ENCODE peak calls at places on chromosomes 5 and 9, in ten cellular contexts. N is CD8-positive, alpha-beta T cell; S is body of pancreas; L is adrenal gland; D is cardiac muscle cell; O is BE2C; I is heart left ventricle; X is PC-3; J is HCT116; B is progenitor cell of endocrine pancreas. C is an unnamed sample.

GRCh38 chr9:113918697-113919390 is 42.7 kb downstream of the ZNF618 start:
- DNase-seq in N (no peak), S (no peak), L (no peak), D (no peak), O (no peak), I (no peak), X (no peak), J (no peak), B (no peak), C (no peak)

GRCh38 chr9:32942755-32943460 is 58.5 kb downstream of the APTX start:
- DNase-seq in N (no peak), S (no peak), L (no peak), D (no peak), O (no peak), I (no peak), X (no peak), J (no peak), B (no peak), C (no peak)

GRCh38 chr5:141186897-141187512 is at the start of gene PCDHB9:
- DNase-seq in N (no peak), S (no peak), L (peak), D (peak), O (peak), I (no peak), X (peak), J (peak), B (no peak), C (no peak)

GRCh38 chr9:21741151-21741550 is 61.3 kb upstream of the MTAP start:
- DNase-seq in N (no peak), S (no peak), L (no peak), D (no peak), O (no peak), I (no peak), X (no peak), J (no peak), B (no peak), C (no peak)

GRCh38 chr9:27437652-27438373 is 86.3 kb upstream of the IFNK start:
- DNase-seq in N (no peak), S (no peak), L (no peak), D (no peak), O (no peak), I (no peak), X (no peak), J (no peak), B (no peak), C (no peak)

GRCh38 chr9:133994359-133995011 is 2.4 kb upstream of the VAV2 start:
- DNase-seq in N (peak), S (peak), L (peak), D (peak), O (peak), I (peak), X (peak), J (peak), B (peak), C (peak)

GRCh38 chr5:154878642-154879335 is 20.4 kb downstream of the CNOT8 start:
- DNase-seq in N (no peak), S (no peak), L (no peak), D (no peak), O (no peak), I (no peak), X (no peak), J (no peak), B (no peak), C (no peak)

GRCh38 chr5:179914032-179914755 is 6.5 kb upstream of the TBC1D9B start:
- DNase-seq in N (no peak), S (no peak), L (no peak), D (peak), O (no peak), I (no peak), X (peak), J (no peak), B (no peak), C (peak)

GRCh38 chr5:132831095-132831860 is 831 bp upstream of the SHROOM1 start:
- DNase-seq in N (no peak), S (no peak), L (no peak), D (no peak), O (no peak), I (no peak), X (no peak), J (no peak), B (no peak), C (no peak)

GRCh38 chr5:34684980-34685352 is 28.8 kb downstream of the RAI14 start:
- DNase-seq in N (no peak), S (no peak), L (no peak), D (no peak), O (no peak), I (no peak), X (no peak), J (no peak), B (no peak), C (no peak)

GRCh38 chr9:126664893-126665695 is 51.4 kb downstream of the LMX1B start:
- DNase-seq in N (no peak), S (no peak), L (no peak), D (no peak), O (no peak), I (no peak), X (no peak), J (no peak), B (peak), C (no peak)

GRCh38 chr9:15262581-15262980 is 44.4 kb downstream of the TTC39B start:
- DNase-seq in N (no peak), S (no peak), L (no peak), D (peak), O (no peak), I (no peak), X (no peak), J (no peak), B (no peak), C (no peak)

GRCh38 chr9:18238254-18238653 is 235.7 kb upstream of the ADAMTSL1 start:
- DNase-seq in N (no peak), S (no peak), L (no peak), D (peak), O (no peak), I (no peak), X (peak), J (no peak), B (no peak), C (no peak)

GRCh38 chr5:153813871-153814270 is 224.8 kb downstream of the FAM114A2 start:
- DNase-seq in N (no peak), S (no peak), L (no peak), D (no peak), O (no peak), I (no peak), X (no peak), J (no peak), B (no peak), C (no peak)

GRCh38 chr9:137784046-137784445 is 93.5 kb upstream of the CACNA1B start:
- DNase-seq in N (no peak), S (no peak), L (peak), D (no peak), O (no peak), I (no peak), X (no peak), J (no peak), B (no peak), C (no peak)

GRCh38 chr5:173612948-173613347 is 3.5 kb downstream of the BOD1 start:
- DNase-seq in N (no peak), S (no peak), L (no peak), D (peak), O (no peak), I (no peak), X (no peak), J (no peak), B (no peak), C (no peak)

GRCh38 chr5:1808466-1808865 is 7.3 kb downstream of the NDUFS6 start:
- DNase-seq in N (no peak), S (no peak), L (no peak), D (peak), O (no peak), I (no peak), X (no peak), J (no peak), B (no peak), C (no peak)

GRCh38 chr9:86135374-86135773 is 36.0 kb upstream of the GOLM1 start:
- DNase-seq in N (no peak), S (no peak), L (no peak), D (no peak), O (no peak), I (no peak), X (no peak), J (no peak), B (no peak), C (no peak)

GRCh38 chr5:6280425-6281100 is 97.8 kb downstream of the MED10 start:
- DNase-seq in N (no peak), S (no peak), L (no peak), D (no peak), O (no peak), I (no peak), X (peak), J (no peak), B (no peak), C (no peak)

GRCh38 chr5:72658767-72659540 is 151.7 kb upstream of the ZNF366 start:
- DNase-seq in N (no peak), S (no peak), L (no peak), D (no peak), O (no peak), I (no peak), X (no peak), J (no peak), B (no peak), C (no peak)

GRCh38 chr5:120564013-120564412 is 99.9 kb downstream of the PRR16 start:
- DNase-seq in N (no peak), S (no peak), L (no peak), D (no peak), O (no peak), I (no peak), X (no peak), J (no peak), B (no peak), C (no peak)

GRCh38 chr5:655406-655805 is 37.7 kb downstream of the TPPP start:
- DNase-seq in N (no peak), S (no peak), L (no peak), D (no peak), O (no peak), I (no peak), X (no peak), J (no peak), B (no peak), C (no peak)

GRCh38 chr5:652773-653350 is 40.3 kb downstream of the TPPP start:
- DNase-seq in N (no peak), S (no peak), L (no peak), D (no peak), O (no peak), I (no peak), X (no peak), J (no peak), B (no peak), C (no peak)

GRCh38 chr5:652023-652515 is 39.9 kb downstream of the CEP72 start:
- DNase-seq in N (no peak), S (no peak), L (no peak), D (no peak), O (no peak), I (no peak), X (no peak), J (no peak), B (no peak), C (no peak)

GRCh38 chr5:651296-652022 is 39.3 kb downstream of the CEP72 start:
- DNase-seq in N (no peak), S (no peak), L (no peak), D (no peak), O (no peak), I (no peak), X (no peak), J (no peak), B (no peak), C (no peak)

DNA sequence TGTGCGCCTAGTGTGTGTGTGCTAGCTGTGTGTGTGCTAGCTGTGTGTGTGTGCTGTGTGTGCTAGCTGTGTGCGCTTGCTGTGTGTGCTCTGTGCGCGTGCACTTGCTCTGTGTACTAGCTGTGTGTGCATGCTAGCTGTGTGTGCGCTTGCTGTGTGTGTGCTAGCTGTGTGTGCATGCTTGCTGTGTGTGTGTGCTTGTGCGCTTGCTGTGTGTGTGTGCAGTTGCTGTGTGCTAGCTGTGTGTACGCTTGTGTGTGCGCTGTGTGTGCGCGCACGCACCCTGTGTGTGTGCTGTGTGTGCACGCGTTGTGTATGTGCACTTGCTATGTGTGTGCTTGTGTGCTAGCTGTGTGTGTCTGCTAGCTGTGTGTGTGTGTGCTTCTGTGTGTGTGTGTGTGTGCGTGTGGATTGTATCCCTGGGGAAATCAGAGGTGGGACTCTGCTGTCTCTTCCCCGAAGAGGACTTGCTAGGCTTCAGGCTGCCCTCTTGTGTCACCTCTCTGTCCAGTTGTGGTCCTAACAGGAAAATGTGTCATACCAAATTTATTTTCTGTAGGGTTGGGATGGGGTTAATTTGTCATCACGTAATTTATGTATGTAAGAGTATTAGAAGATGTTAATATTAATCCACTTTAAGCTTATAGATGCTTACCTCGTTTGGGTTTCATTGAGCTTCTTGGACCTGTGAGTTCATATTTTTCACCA is 38.9 kb downstream of the TPPP start:
- DNase-seq in N (no peak), S (no peak), L (no peak), D (no peak), O (no peak), I (no peak), X (no peak), J (no peak), B (no peak), C (no peak)
- TF ChIP-seq CTCF in N (no peak), S (no peak), L (no peak), D (no peak), O (no peak), I (no peak), X (no peak), J (no peak), B (no peak), C (no peak)

GRCh38 chr9:38392235-38393127 is at the start of gene ALDH1B1:
- DNase-seq in N (peak), S (peak), L (peak), D (peak), O (peak), I (peak), X (peak), J (peak), B (peak), C (peak)
- TF ChIP-seq CTCF in N (no peak), S (no peak), L (no peak), D (peak), O (peak), I (no peak), X (peak), J (peak), B (peak), C (peak)

GRCh38 chr9:122004589-122004988 is 88.5 kb downstream of the TTLL11 start:
- DNase-seq in N (no peak), S (no peak), L (no peak), D (no peak), O (no peak), I (no peak), X (no peak), J (no peak), B (peak), C (no peak)

GRCh38 chr9:122001491-122002201 is 91.5 kb downstream of the TTLL11 start:
- DNase-seq in N (no peak), S (no peak), L (peak), D (peak), O (no peak), I (peak), X (no peak), J (no peak), B (no peak), C (no peak)

GRCh38 chr9:122007837-122008236 is 85.3 kb downstream of the TTLL11 start:
- DNase-seq in N (no peak), S (no peak), L (no peak), D (no peak), O (no peak), I (no peak), X (no peak), J (no peak), B (no peak), C (no peak)

GRCh38 chr9:122008559-122008958 is 84.5 kb downstream of the TTLL11 start:
- DNase-seq in N (no peak), S (no peak), L (no peak), D (no peak), O (no peak), I (no peak), X (no peak), J (no peak), B (no peak), C (no peak)

GRCh38 chr9:122005597-122005996 is 87.5 kb downstream of the TTLL11 start:
- DNase-seq in N (no peak), S (no peak), L (no peak), D (peak), O (peak), I (no peak), X (peak), J (no peak), B (peak), C (no peak)
- TF ChIP-seq CTCF in N (no peak), S (no peak), L (no peak), D (peak), O (peak), I (peak), X (peak), J (peak), B (peak), C (no peak)

GRCh38 chr9:135275926-135276289 is 188.4 kb downstream of the OLFM1 start:
- DNase-seq in N (no peak), S (no peak), L (no peak), D (no peak), O (no peak), I (no peak), X (no peak), J (no peak), B (no peak), C (no peak)
- TF ChIP-seq CTCF in N (no peak), S (no peak), L (no peak), D (no peak), O (no peak), I (no peak), X (no peak), J (no peak), B (no peak), C (no peak)

DNA sequence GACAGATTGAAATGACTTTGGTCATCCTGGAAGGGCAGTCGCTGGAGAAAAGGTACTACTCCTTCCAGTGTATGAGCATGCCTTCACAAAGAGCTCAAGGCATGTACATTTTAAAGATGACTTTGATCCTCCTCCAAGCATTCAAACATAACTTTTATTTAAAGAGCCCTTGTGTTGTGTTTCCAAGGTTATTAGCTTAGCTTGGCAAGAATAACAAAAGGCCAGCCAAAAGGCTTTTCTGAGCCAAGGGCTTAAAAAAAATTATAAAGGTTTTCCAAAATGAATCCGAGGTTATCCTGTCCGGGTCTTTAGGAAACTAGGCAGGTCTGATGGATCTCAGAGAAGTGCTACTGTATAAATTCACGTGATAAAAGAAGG is 71.0 kb upstream of the PLPP6 start:
- DNase-seq in N (no peak), S (no peak), L (no peak), D (peak), O (no peak), I (no peak), X (no peak), J (no peak), B (no peak), C (no peak)
- TF ChIP-seq CTCF in N (no peak), S (no peak), L (no peak), D (no peak), O (no peak), I (no peak), X (no peak), J (no peak), B (no peak), C (no peak)

DNA sequence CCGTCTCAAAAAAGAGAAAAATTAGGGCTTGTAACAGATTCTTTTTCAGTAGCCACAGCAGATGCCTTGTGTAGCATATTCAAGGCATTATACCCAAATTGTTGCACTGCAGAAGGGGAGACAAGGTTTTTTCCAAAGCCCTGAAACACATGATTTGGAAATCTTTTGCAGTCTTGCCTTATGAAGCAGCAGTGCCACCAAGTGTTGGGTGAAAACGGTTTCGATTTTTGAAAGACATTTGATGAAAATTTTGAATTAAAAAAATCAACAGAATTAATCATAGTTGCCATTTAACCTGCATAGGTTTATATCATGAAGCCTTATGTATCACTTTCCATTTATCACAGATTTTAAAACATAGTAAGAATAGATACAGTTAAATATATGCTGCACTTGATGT is 479.5 kb downstream of the TAF11L14 start:
- DNase-seq in N (no peak), S (no peak), L (no peak), D (peak), O (peak), I (no peak), X (peak), J (no peak), B (no peak), C (no peak)
- TF ChIP-seq CTCF in N (no peak), S (no peak), L (no peak), D (no peak), O (peak), I (no peak), X (peak), J (no peak), B (peak), C (peak)

GRCh38 chr5:9898319-9898718 is 268.2 kb upstream of the TAS2R1 start:
- DNase-seq in N (no peak), S (peak), L (peak), D (peak), O (peak), I (no peak), X (peak), J (peak), B (no peak), C (no peak)
- TF ChIP-seq CTCF in N (no peak), S (peak), L (peak), D (peak), O (peak), I (no peak), X (peak), J (peak), B (peak), C (no peak)